ENCODE peak calls at places on chromosome 17, in eight cellular contexts. V, R, H, J, W, O, Z and P are unnamed samples.

GRCh38 chr17:8965394-8966168 is at the start of gene PIK3R5:
- DNase-seq in V (no peak), R (no peak), H (peak), J (no peak), W (peak), O (peak), Z (no peak), P (no peak)

GRCh38 chr17:28871056-28871579 is 16.3 kb downstream of the ERAL1 start:
- DNase-seq in V (no peak), R (no peak), H (no peak), J (no peak), W (peak), O (peak), Z (no peak), P (no peak)

GRCh38 chr17:73719588-73720071 is 75.4 kb upstream of the SDK2 start:
- DNase-seq in V (no peak), R (no peak), H (no peak), J (no peak), W (no peak), O (no peak), Z (peak), P (no peak)

GRCh38 chr17:72609501-72609900 is 483.0 kb downstream of the SLC39A11 start:
- DNase-seq in V (no peak), R (no peak), H (no peak), J (no peak), W (no peak), O (no peak), Z (peak), P (peak)

GRCh38 chr17:2867441-2868424 is 71.5 kb downstream of the RAP1GAP2 start:
- DNase-seq in V (no peak), R (no peak), H (no peak), J (no peak), W (no peak), O (no peak), Z (peak), P (peak)

GRCh38 chr17:27596106-27596505 is 34.9 kb upstream of the LGALS9 start:
- DNase-seq in V (no peak), R (no peak), H (no peak), J (no peak), W (no peak), O (no peak), Z (no peak), P (no peak)

GRCh38 chr17:75059369-75060345 is 12.6 kb downstream of the KCTD2 start:
- DNase-seq in V (no peak), R (no peak), H (no peak), J (no peak), W (no peak), O (no peak), Z (peak), P (peak)

GRCh38 chr17:6544770-6545169 is 11.6 kb downstream of the PITPNM3 start:
- DNase-seq in V (no peak), R (no peak), H (no peak), J (peak), W (no peak), O (no peak), Z (no peak), P (no peak)

GRCh38 chr17:62780951-62781350 is 27.2 kb downstream of the MARCHF10 start:
- DNase-seq in V (no peak), R (no peak), H (no peak), J (no peak), W (no peak), O (no peak), Z (no peak), P (no peak)

GRCh38 chr17:57999496-58000017 is 7.5 kb downstream of the SRSF1 start:
- DNase-seq in V (no peak), R (no peak), H (no peak), J (peak), W (peak), O (no peak), Z (peak), P (peak)

GRCh38 chr17:45218895-45219661 is 2.6 kb upstream of the FMNL1 start:
- DNase-seq in V (peak), R (peak), H (peak), J (peak), W (peak), O (peak), Z (peak), P (peak)

GRCh38 chr17:77555741-77556291 is 402.7 kb upstream of the TNRC6C start:
- DNase-seq in V (no peak), R (no peak), H (no peak), J (peak), W (no peak), O (no peak), Z (peak), P (no peak)

GRCh38 chr17:76271669-76272540 is 6.8 kb downstream of the UBALD2 start:
- DNase-seq in V (no peak), R (no peak), H (no peak), J (no peak), W (peak), O (peak), Z (no peak), P (no peak)

GRCh38 chr17:19533718-19534561 is at the start of gene SLC47A1:
- DNase-seq in V (peak), R (no peak), H (no peak), J (peak), W (peak), O (peak), Z (peak), P (peak)

GRCh38 chr17:72362466-72363335 is 241.9 kb downstream of the SOX9 start:
- DNase-seq in V (no peak), R (no peak), H (no peak), J (no peak), W (no peak), O (no peak), Z (peak), P (peak)

GRCh38 chr17:39622380-39623006 is 4.3 kb upstream of the PPP1R1B start:
- DNase-seq in V (no peak), R (no peak), H (no peak), J (no peak), W (peak), O (peak), Z (peak), P (no peak)

GRCh38 chr17:16568541-16569357 is at the start of gene ZNF287:
- DNase-seq in V (peak), R (peak), H (peak), J (peak), W (peak), O (peak), Z (peak), P (peak)